ENCODE peak calls at places on chromosomes 7 and 10, in four cellular contexts. N, P, G and R are unnamed samples.

GRCh38 chr7:1040790-1041189 is 3.6 kb upstream of the GPR146 start:
- DNase-seq in P (peak; percentile 69), N (no peak), G (peak; percentile 36), R (peak; percentile 68)

GRCh38 chr7:32518534-32519140 is 23.3 kb downstream of the AVL9 start:
- DNase-seq in N (no peak), G (no peak), P (no peak), R (peak; percentile 76)

GRCh38 chr7:112302566-112302965 is 96.1 kb downstream of the ZNF277 start:
- DNase-seq in P (no peak), G (no peak), N (no peak), R (no peak)

GRCh38 chr10:69861251-69862240 is 59.8 kb downstream of the COL13A1 start:
- DNase-seq in G (peak; percentile 39), N (no peak), P (no peak), R (peak; percentile 41)

GRCh38 chr10:87659571-87660483 is at the start of gene PAPSS2:
- DNase-seq in G (peak; percentile 33), P (peak; percentile 70), N (peak; percentile 86), R (peak; percentile 74)

GRCh38 chr7:131170440-131171105 is 157.1 kb upstream of the MKLN1 start:
- DNase-seq in G (no peak), N (no peak), P (no peak), R (no peak)

GRCh38 chr7:18361756-18362155 is 133.8 kb upstream of the HDAC9 start:
- DNase-seq in N (no peak), P (no peak), G (peak; percentile 21), R (peak; percentile 45)

GRCh38 chr10:103818765-103819374 is 36.5 kb downstream of the SH3PXD2A start:
- DNase-seq in N (no peak), G (no peak), P (peak; percentile 18), R (no peak)

GRCh38 chr7:135979674-135980660 is 2.8 kb upstream of the MTPN start:
- DNase-seq in N (no peak), P (no peak), G (no peak), R (no peak)

GRCh38 chr10:77899080-77899477 is 27.5 kb downstream of the DLG5 start:
- DNase-seq in G (no peak), P (peak; percentile 67), N (no peak), R (no peak)

GRCh38 chr7:33706666-33707194 is 198.6 kb upstream of the BMPER start:
- DNase-seq in G (no peak), P (no peak), N (no peak), R (no peak)

GRCh38 chr7:151110236-151110940 is 24.1 kb downstream of the AGAP3 start:
- DNase-seq in P (no peak), G (no peak), N (no peak), R (no peak)

GRCh38 chr10:15751048-15751447 is 31.3 kb upstream of the ITGA8 start:
- DNase-seq in P (no peak), N (no peak), G (no peak), R (no peak)

GRCh38 chr10:26432938-26433337 is 5.2 kb upstream of the APBB1IP start:
- DNase-seq in G (no peak), P (no peak), N (no peak), R (no peak)

GRCh38 chr10:102121739-102122372 is 1.7 kb upstream of the LDB1 start:
- DNase-seq in N (no peak), P (no peak), G (no peak), R (peak; percentile 92)